ENCODE peak calls at places on chromosomes 13 and 19, in four cellular contexts. Y, I, G and W are unnamed samples.

GRCh38 chr19:17296278-17296677 is 6.9 kb downstream of the ABHD8 start:
- DNase-seq in I (no peak), G (no peak), Y (no peak), W (no peak)

GRCh38 chr19:19817357-19817756 is 4.2 kb downstream of the ZNF506 start:
- DNase-seq in Y (no peak), I (no peak), G (no peak), W (no peak)

GRCh38 chr19:4184718-4185352 is 2.3 kb downstream of the ANKRD24 start:
- DNase-seq in G (no peak), I (no peak), Y (no peak), W (no peak)

GRCh38 chr19:28638445-28638844 is 574.5 kb downstream of the UQCRFS1 start:
- DNase-seq in I (peak), Y (no peak), G (no peak), W (no peak)

GRCh38 chr13:62524061-62524460 is 1108.4 kb upstream of the PCDH20 start:
- DNase-seq in Y (peak), I (no peak), G (no peak), W (no peak)

GRCh38 chr19:1884719-1885334 is 469 bp downstream of the ABHD17A start:
- DNase-seq in Y (no peak), G (no peak), I (no peak), W (no peak)

GRCh38 chr19:18481505-18482222 is 40.2 kb downstream of the ELL start:
- DNase-seq in Y (no peak), G (no peak), I (peak), W (no peak)

GRCh38 chr13:26540319-26540718 is 17.2 kb upstream of the WASF3 start:
- DNase-seq in G (no peak), I (no peak), Y (no peak), W (no peak)

GRCh38 chr19:5172859-5173577 is 167.6 kb downstream of the PTPRS start:
- DNase-seq in Y (no peak), G (no peak), I (peak), W (no peak)

GRCh38 chr13:46160474-46161066 is 21.4 kb downstream of the LCP1 start:
- DNase-seq in G (no peak), I (peak), Y (no peak), W (peak)

GRCh38 chr13:74870865-74871264 is 611.1 kb downstream of the TBC1D4 start:
- DNase-seq in Y (no peak), G (no peak), I (no peak), W (no peak)

GRCh38 chr19:46221981-46222610 is 7.4 kb upstream of the IGFL1 start:
- DNase-seq in Y (no peak), I (no peak), G (peak), W (no peak)

GRCh38 chr19:44682807-44683206 is 11.5 kb downstream of the CEACAM19 start:
- DNase-seq in G (no peak), Y (no peak), I (no peak), W (no peak)

GRCh38 chr13:19864018-19864338 is 529 bp upstream of the ZMYM5 start:
- DNase-seq in I (peak), Y (no peak), G (no peak), W (no peak)

GRCh38 chr13:76293346-76293745 is 592.9 kb downstream of the KCTD12 start:
- DNase-seq in I (no peak), G (no peak), Y (no peak), W (no peak)

GRCh38 chr13:75195479-75196111 is 286.4 kb downstream of the TBC1D4 start:
- DNase-seq in I (no peak), G (no peak), Y (no peak), W (no peak)

GRCh38 chr19:40778045-40778864 is at the start of gene RAB4B:
- DNase-seq in Y (peak), G (peak), I (peak), W (peak)

GRCh38 chr13:105353654-105354053 is 1181.8 kb downstream of the EFNB2 start:
- DNase-seq in Y (no peak), G (no peak), I (no peak), W (no peak)

GRCh38 chr13:66689037-66689619 is 541.0 kb downstream of the PCDH9 start:
- DNase-seq in I (no peak), G (no peak), Y (no peak), W (no peak)

GRCh38 chr13:44920013-44920412 is 69.3 kb downstream of the NUFIP1 start:
- DNase-seq in G (no peak), I (no peak), Y (no peak), W (no peak)

GRCh38 chr13:73215807-73216206 is 157.0 kb downstream of the KLF5 start:
- DNase-seq in I (no peak), Y (no peak), G (no peak), W (no peak)

GRCh38 chr19:8396563-8397203 is 6.5 kb downstream of the RAB11B start:
- DNase-seq in G (peak), I (peak), Y (peak), W (peak)

GRCh38 chr13:41590122-41590521 is 132.8 kb downstream of the RGCC start:
- DNase-seq in I (peak), Y (no peak), G (no peak), W (no peak)

GRCh38 chr19:47447470-47448359 is 24.0 kb downstream of the SLC8A2 start:
- DNase-seq in I (peak), Y (no peak), G (peak), W (peak)

GRCh38 chr19:30317403-30317802 is 54.8 kb upstream of the ZNF536 start:
- DNase-seq in G (no peak), Y (no peak), I (no peak), W (no peak)

GRCh38 chr19:6737873-6738725 is 719 bp upstream of the GPR108 start:
- DNase-seq in I (peak), G (peak), Y (no peak), W (peak)

GRCh38 chr13:45362939-45363338 is 22.0 kb upstream of the TPT1 start:
- DNase-seq in Y (no peak), I (peak), G (peak), W (peak)

GRCh38 chr19:33678796-33679195 is 57.0 kb downstream of the CHST8 start:
- DNase-seq in Y (no peak), I (no peak), G (no peak), W (no peak)

GRCh38 chr13:20161275-20161950 is 561 bp upstream of the GJA3 start:
- DNase-seq in Y (no peak), I (no peak), G (peak), W (no peak)

GRCh38 chr13:47801555-47801954 is 199.5 kb downstream of the SUCLA2 start:
- DNase-seq in Y (no peak), I (no peak), G (no peak), W (no peak)

GRCh38 chr13:21124853-21125252 is 51.5 kb downstream of the SKA3 start:
- DNase-seq in I (no peak), Y (no peak), G (no peak), W (peak)

GRCh38 chr19:6423499-6424189 is 967 bp downstream of the KHSRP start:
- DNase-seq in Y (no peak), I (peak), G (peak), W (peak)

GRCh38 chr13:42970824-42971669 is 21.0 kb downstream of the EPSTI1 start:
- DNase-seq in Y (no peak), I (peak), G (peak), W (peak)

GRCh38 chr19:54875506-54875905 is 1.5 kb downstream of the FCAR start:
- DNase-seq in I (no peak), G (no peak), Y (no peak), W (no peak)

DNA sequence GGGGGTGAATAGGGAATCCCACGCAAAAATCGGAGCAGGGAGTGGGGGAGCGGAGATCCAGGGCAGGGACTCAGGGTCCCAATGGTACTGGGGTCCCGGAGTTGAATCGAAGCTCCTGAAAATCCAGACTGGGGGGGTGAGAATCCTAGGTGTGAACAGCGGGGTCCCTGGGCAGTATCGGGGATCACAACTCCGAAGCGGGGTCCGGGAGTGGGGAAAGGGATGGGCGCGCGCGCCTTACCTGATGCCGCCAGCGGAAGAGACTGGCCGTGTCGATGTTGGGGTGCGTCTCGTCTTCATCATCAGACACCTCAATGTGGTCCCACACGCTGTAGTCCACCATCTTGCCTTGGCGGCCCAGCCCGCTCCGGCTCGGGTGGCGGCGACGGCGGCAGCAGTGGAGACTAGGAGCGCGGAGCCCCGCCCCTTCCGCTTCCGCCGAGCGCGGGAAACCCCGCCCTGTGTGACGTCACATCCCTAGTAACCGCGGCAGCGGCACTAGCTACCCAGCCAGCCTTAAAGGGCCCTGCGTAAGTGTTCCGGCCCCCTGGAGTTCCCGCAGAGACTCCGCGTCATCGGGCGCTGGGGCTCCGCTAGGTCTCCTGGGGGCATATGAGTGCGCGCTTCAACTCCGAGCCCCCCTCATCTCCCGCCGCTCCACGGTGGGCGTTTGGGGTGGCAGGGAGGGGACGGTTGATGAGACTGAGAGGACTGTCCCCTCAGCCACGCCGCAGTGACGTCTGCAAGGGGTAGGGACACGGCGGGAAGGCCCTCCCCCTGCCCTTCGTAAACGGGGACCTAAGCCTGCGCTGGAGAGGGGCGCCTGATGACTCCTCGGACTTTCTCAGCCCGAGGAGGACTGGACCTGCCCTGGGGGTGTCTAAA is at the start of gene CDC37:
- DNase-seq in I (peak), Y (peak), G (peak), W (peak)
- TF ChIP-seq POLR2A in I (peak), Y (peak), G (peak), W (peak)

GRCh38 chr19:37955986-37956385 is 49.0 kb downstream of the SIPA1L3 start:
- DNase-seq in Y (no peak), G (no peak), I (no peak), W (no peak)
- TF ChIP-seq GABPA in Y (no peak), G (no peak), I (no peak), W (no peak)

GRCh38 chr19:38221421-38221820 is 2.6 kb downstream of the DPF1 start:
- DNase-seq in Y (no peak), I (no peak), G (no peak), W (no peak)

GRCh38 chr19:38221919-38222828 is 1.8 kb downstream of the DPF1 start:
- DNase-seq in I (no peak), Y (no peak), G (no peak), W (no peak)

GRCh38 chr19:38223119-38223523 is 901 bp downstream of the DPF1 start:
- DNase-seq in G (no peak), I (no peak), Y (no peak), W (no peak)

GRCh38 chr19:38223617-38224013 is 407 bp downstream of the DPF1 start:
- DNase-seq in G (no peak), I (no peak), Y (no peak), W (no peak)

DNA sequence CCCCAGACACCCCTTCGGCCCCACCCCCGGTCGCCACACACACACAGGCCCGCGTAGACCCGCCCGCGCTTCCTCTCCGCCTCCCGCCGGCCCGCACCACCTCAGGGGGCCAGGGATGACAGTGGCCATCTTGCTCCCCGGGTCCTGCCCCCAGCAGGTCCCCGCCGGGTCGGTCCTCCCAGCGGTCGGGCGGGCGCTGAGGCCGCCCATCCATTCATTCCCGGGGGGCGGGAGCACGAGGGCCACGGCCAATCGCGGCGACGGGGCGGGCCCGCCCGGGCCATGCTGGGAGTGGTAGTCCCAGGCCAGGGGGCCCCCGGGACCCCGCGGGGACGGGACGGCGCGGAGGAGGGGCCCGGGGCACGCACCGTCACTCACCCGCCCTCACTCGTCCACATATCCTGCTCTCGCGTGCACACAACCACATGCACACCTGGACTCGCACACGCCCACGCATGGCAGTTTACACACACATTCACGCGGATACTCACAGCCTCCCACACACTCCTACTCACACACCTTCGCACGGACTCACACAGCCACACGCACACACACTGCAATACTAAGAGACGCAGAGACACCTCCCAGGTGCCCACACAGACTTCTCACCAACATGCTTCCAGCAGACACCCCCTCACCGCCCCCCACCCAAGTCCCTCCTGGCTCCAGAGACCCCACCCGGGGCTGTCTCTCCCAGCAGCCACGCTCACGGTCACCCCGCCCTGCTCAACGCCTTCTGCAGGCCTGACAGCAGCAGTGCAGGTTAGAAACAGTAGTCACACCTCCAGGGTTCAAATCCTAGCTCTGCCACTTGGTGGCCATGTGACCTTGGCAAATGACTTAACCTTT is at the start of gene DPF1:
- DNase-seq in Y (peak), I (peak), G (peak), W (peak)
- TF ChIP-seq POLR2A in Y (peak), I (peak), G (no peak), W (peak)

GRCh38 chr13:111564657-111565056 is 244.2 kb downstream of the TEX29 start:
- DNase-seq in G (no peak), I (no peak), Y (no peak), W (no peak)
- TF ChIP-seq GABPA in G (no peak), I (no peak), Y (no peak), W (no peak)

GRCh38 chr13:33349996-33350826 is 64.7 kb upstream of the STARD13 start:
- DNase-seq in Y (no peak), G (peak), I (no peak), W (no peak)
- TF ChIP-seq POLR2A in Y (no peak), G (no peak), I (no peak), W (no peak)

GRCh38 chr13:51856027-51856736 is 5.6 kb upstream of the CCDC70 start:
- DNase-seq in Y (no peak), G (no peak), I (peak), W (no peak)
- TF ChIP-seq GABPA in Y (no peak), G (no peak), I (peak), W (no peak)